ENCODE peak calls at places on chromosomes 16 and 17, in ten cellular contexts. P is occipital lobe; F is A549; U is activated CD4-positive, alpha-beta T cell treated with anti-CD3 and anti-CD28 coated beads for 4 hours; E is T-helper 17 cell; H is transverse colon; D is head of caudate nucleus; V is GM12864; G is left ventricle myocardium inferior; A is Right ventricle myocardium superior. Z is an unnamed sample.

GRCh38 chr17:20703781-20704180 is 124.3 kb downstream of the CDRT15L2 start:
- DNase-seq in P (no peak), D (no peak), A (no peak), U (no peak), F (no peak), H (no peak), E (no peak), V (no peak), G (no peak), Z (no peak)

GRCh38 chr17:38663125-38663751 is 11.5 kb downstream of the EPOP start:
- DNase-seq in F (peak), V (no peak), U (peak), E (no peak), P (no peak), G (peak), H (peak), A (peak), D (peak), Z (no peak)

GRCh38 chr17:55577687-55578086 is 66.4 kb upstream of the SMIM36 start:
- DNase-seq in F (no peak), H (no peak), D (peak), A (peak), G (peak), P (no peak), E (no peak), U (no peak), V (no peak), Z (no peak)

GRCh38 chr17:19290047-19290705 is 53.0 kb downstream of the EPN2 start:
- DNase-seq in U (no peak), E (no peak), P (no peak), H (no peak), F (no peak), V (no peak), A (no peak), D (no peak), G (no peak), Z (no peak)

GRCh38 chr17:62444063-62444462 is 20.4 kb downstream of the METTL2A start:
- DNase-seq in V (no peak), D (no peak), P (no peak), F (no peak), E (no peak), G (no peak), H (no peak), A (no peak), U (no peak), Z (no peak)

GRCh38 chr16:4239020-4239419 is 2.9 kb downstream of the SRL start:
- DNase-seq in A (no peak), P (no peak), H (no peak), G (no peak), D (no peak), E (no peak), F (no peak), U (no peak), V (no peak), Z (no peak)

GRCh38 chr17:19248149-19248922 is 11.2 kb downstream of the EPN2 start:
- DNase-seq in E (no peak), A (no peak), F (no peak), U (no peak), H (no peak), G (no peak), V (no peak), P (no peak), D (no peak), Z (no peak)

GRCh38 chr17:55325405-55325804 is 60.6 kb downstream of the HLF start:
- DNase-seq in E (no peak), U (no peak), F (no peak), A (no peak), D (no peak), G (no peak), H (no peak), V (no peak), P (no peak), Z (no peak)

GRCh38 chr17:40862985-40863733 is 3.9 kb downstream of the KRT12 start:
- DNase-seq in G (no peak), V (no peak), A (no peak), U (no peak), H (no peak), D (no peak), F (no peak), P (no peak), E (no peak), Z (no peak)

GRCh38 chr17:68131456-68131855 is 95.9 kb downstream of the KPNA2 start:
- DNase-seq in U (no peak), D (no peak), F (no peak), H (no peak), G (no peak), P (no peak), E (no peak), V (no peak), A (no peak), Z (no peak)

GRCh38 chr17:57675988-57676387 is 69.1 kb downstream of the CCDC182 start:
- DNase-seq in H (no peak), V (no peak), G (no peak), U (no peak), F (no peak), A (no peak), D (no peak), E (no peak), P (no peak), Z (no peak)

GRCh38 chr17:2692781-2693135 is 18.8 kb downstream of the CLUH start:
- DNase-seq in U (no peak), G (no peak), V (no peak), E (no peak), D (no peak), P (no peak), F (no peak), A (no peak), H (no peak), Z (no peak)

Z was measured in GM12878.